ENCODE peak calls at places on chromosome 18, in eight cellular contexts. One of them, this sample, is unnamed.

GRCh38 chr18:45617284-45617683 is 2.0 kb downstream of the SLC14A2 start:
- DNase-seq in uterus: peak
- DNase-seq in right lobe of liver: no peak
- DNase-seq in A549: peak
- DNase-seq in IMR-90: peak
- DNase-seq in ovary: peak
- DNase-seq in HepG2: no peak
- DNase-seq in esophagus muscularis mucosa: no peak
- DNase-seq in this sample: peak

GRCh38 chr18:13051950-13052349 is 60.8 kb downstream of the CEP192 start:
- DNase-seq in HepG2: no peak
- DNase-seq in IMR-90: no peak
- DNase-seq in esophagus muscularis mucosa: no peak
- DNase-seq in uterus: no peak
- DNase-seq in ovary: no peak
- DNase-seq in right lobe of liver: no peak
- DNase-seq in A549: no peak
- DNase-seq in this sample: no peak

GRCh38 chr18:77124452-77124922 is 8.1 kb downstream of the MBP start:
- DNase-seq in uterus: no peak
- DNase-seq in HepG2: no peak
- DNase-seq in ovary: no peak
- DNase-seq in A549: no peak
- DNase-seq in esophagus muscularis mucosa: no peak
- DNase-seq in right lobe of liver: peak
- DNase-seq in IMR-90: no peak
- DNase-seq in this sample: no peak

GRCh38 chr18:72086421-72086820 is 457.7 kb downstream of the CBLN2 start:
- DNase-seq in HepG2: peak
- DNase-seq in uterus: no peak
- DNase-seq in IMR-90: no peak
- DNase-seq in ovary: no peak
- DNase-seq in esophagus muscularis mucosa: no peak
- DNase-seq in right lobe of liver: no peak
- DNase-seq in A549: peak
- DNase-seq in this sample: no peak

GRCh38 chr18:3998698-3999333 is 456.3 kb downstream of the DLGAP1 start:
- DNase-seq in right lobe of liver: no peak
- DNase-seq in HepG2: peak
- DNase-seq in IMR-90: peak
- DNase-seq in uterus: no peak
- DNase-seq in esophagus muscularis mucosa: no peak
- DNase-seq in A549: peak
- DNase-seq in ovary: no peak
- DNase-seq in this sample: no peak

GRCh38 chr18:22613058-22613690 is 195.5 kb upstream of the CTAGE1 start:
- DNase-seq in right lobe of liver: no peak
- DNase-seq in IMR-90: no peak
- DNase-seq in esophagus muscularis mucosa: no peak
- DNase-seq in HepG2: no peak
- DNase-seq in uterus: no peak
- DNase-seq in ovary: no peak
- DNase-seq in A549: peak
- DNase-seq in this sample: no peak

GRCh38 chr18:74226156-74226555 is 65.6 kb downstream of the CYB5A start:
- DNase-seq in ovary: no peak
- DNase-seq in esophagus muscularis mucosa: no peak
- DNase-seq in IMR-90: no peak
- DNase-seq in A549: no peak
- DNase-seq in right lobe of liver: peak
- DNase-seq in uterus: no peak
- DNase-seq in HepG2: no peak
- DNase-seq in this sample: peak

GRCh38 chr18:62950246-62950645 is 234.9 kb downstream of the PHLPP1 start:
- DNase-seq in ovary: no peak
- DNase-seq in IMR-90: no peak
- DNase-seq in A549: no peak
- DNase-seq in right lobe of liver: no peak
- DNase-seq in esophagus muscularis mucosa: no peak
- DNase-seq in uterus: no peak
- DNase-seq in HepG2: no peak
- DNase-seq in this sample: no peak

GRCh38 chr18:77657651-77658308 is 408.1 kb downstream of the GALR1 start:
- DNase-seq in esophagus muscularis mucosa: peak
- DNase-seq in HepG2: no peak
- DNase-seq in ovary: no peak
- DNase-seq in right lobe of liver: no peak
- DNase-seq in A549: no peak
- DNase-seq in uterus: no peak
- DNase-seq in IMR-90: no peak
- DNase-seq in this sample: no peak

GRCh38 chr18:70385474-70385873 is 96.6 kb downstream of the SOCS6 start:
- DNase-seq in HepG2: peak
- DNase-seq in esophagus muscularis mucosa: no peak
- DNase-seq in A549: no peak
- DNase-seq in IMR-90: peak
- DNase-seq in ovary: no peak
- DNase-seq in uterus: no peak
- DNase-seq in right lobe of liver: no peak
- DNase-seq in this sample: no peak

GRCh38 chr18:11078491-11078890 is 70.9 kb downstream of the PIEZO2 start:
- DNase-seq in HepG2: no peak
- DNase-seq in uterus: no peak
- DNase-seq in ovary: no peak
- DNase-seq in A549: no peak
- DNase-seq in IMR-90: no peak
- DNase-seq in esophagus muscularis mucosa: no peak
- DNase-seq in right lobe of liver: no peak
- DNase-seq in this sample: no peak

GRCh38 chr18:48264508-48264907 is 144.7 kb downstream of the ZBTB7C start:
- DNase-seq in A549: no peak
- DNase-seq in esophagus muscularis mucosa: no peak
- DNase-seq in ovary: no peak
- DNase-seq in uterus: peak
- DNase-seq in right lobe of liver: no peak
- DNase-seq in HepG2: no peak
- DNase-seq in IMR-90: no peak
- DNase-seq in this sample: no peak

GRCh38 chr18:54647176-54647575 is 56.1 kb downstream of the DYNAP start:
- DNase-seq in ovary: no peak
- DNase-seq in uterus: no peak
- DNase-seq in IMR-90: peak
- DNase-seq in HepG2: peak
- DNase-seq in esophagus muscularis mucosa: no peak
- DNase-seq in right lobe of liver: no peak
- DNase-seq in A549: peak
- DNase-seq in this sample: no peak

DNA sequence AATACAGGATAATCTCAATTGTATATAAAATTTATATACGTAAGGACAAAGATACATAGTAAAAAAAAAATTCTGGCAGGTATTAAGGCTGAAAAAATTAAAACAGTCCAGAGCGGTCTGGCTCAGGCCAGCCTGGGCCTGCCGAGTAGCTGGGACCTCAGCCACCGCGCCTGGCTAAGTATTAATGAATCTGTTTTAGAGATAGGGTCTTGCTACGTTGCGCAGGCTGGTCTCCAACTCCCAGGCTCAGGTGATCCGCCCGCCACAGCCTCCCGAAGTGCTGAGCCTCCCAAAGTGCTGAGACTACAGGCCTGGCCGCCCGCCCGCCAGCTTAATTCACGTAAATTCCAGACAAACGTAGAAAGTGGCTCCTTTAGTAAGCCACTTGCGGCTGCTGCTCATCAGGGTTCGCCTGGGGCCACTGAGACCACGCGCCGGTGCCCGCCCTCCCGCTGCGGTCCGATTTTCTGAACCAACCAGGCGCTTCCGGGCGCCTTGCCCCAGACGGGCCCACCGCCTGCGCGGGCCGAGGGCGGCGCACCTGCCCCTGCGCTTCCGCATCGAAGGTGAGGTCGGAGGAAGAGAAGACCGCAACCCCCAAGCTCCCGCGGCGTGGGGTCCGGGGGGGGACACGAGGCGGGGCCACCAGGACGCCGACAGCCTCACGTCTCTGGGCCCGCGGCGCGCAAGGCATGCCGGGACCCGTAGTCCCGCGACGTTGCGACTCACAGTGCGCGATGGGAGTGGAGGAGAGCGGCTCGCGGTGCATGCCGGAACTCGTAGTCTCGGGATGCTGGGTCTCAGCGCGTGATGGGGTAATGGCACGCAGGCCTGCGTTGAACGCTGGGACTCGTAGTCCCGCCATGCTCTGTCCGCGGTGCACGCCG is 695 bp upstream of the CTDP1 start:
- DNase-seq in ovary: peak
- DNase-seq in uterus: peak
- DNase-seq in IMR-90: peak
- DNase-seq in HepG2: peak
- DNase-seq in A549: peak
- DNase-seq in right lobe of liver: peak
- DNase-seq in esophagus muscularis mucosa: peak
- DNase-seq in this sample: peak
- TF ChIP-seq POLR2A in ovary: peak
- TF ChIP-seq POLR2A in uterus: peak
- TF ChIP-seq POLR2A in IMR-90: peak
- TF ChIP-seq POLR2A in HepG2: no peak
- TF ChIP-seq POLR2A in A549: peak
- TF ChIP-seq POLR2A in right lobe of liver: peak
- TF ChIP-seq POLR2A in esophagus muscularis mucosa: peak
- TF ChIP-seq POLR2A in this sample: peak

GRCh38 chr18:58047556-58047882 is 3.5 kb downstream of the NEDD4L start:
- DNase-seq in esophagus muscularis mucosa: no peak
- DNase-seq in A549: no peak
- DNase-seq in uterus: no peak
- DNase-seq in ovary: no peak
- DNase-seq in right lobe of liver: no peak
- DNase-seq in HepG2: no peak
- DNase-seq in IMR-90: no peak
- DNase-seq in this sample: no peak

GRCh38 chr18:58048243-58048642 is 4.2 kb downstream of the NEDD4L start:
- DNase-seq in ovary: no peak
- DNase-seq in IMR-90: peak
- DNase-seq in A549: no peak
- DNase-seq in HepG2: no peak
- DNase-seq in uterus: no peak
- DNase-seq in right lobe of liver: no peak
- DNase-seq in esophagus muscularis mucosa: no peak
- DNase-seq in this sample: no peak

GRCh38 chr18:58045265-58046086 is 1.4 kb downstream of the NEDD4L start:
- DNase-seq in A549: peak
- DNase-seq in IMR-90: peak
- DNase-seq in right lobe of liver: peak
- DNase-seq in ovary: peak
- DNase-seq in esophagus muscularis mucosa: no peak
- DNase-seq in uterus: peak
- DNase-seq in HepG2: peak
- DNase-seq in this sample: peak

GRCh38 chr18:58046087-58046793 is 2.2 kb downstream of the NEDD4L start:
- DNase-seq in uterus: no peak
- DNase-seq in ovary: no peak
- DNase-seq in esophagus muscularis mucosa: no peak
- DNase-seq in right lobe of liver: no peak
- DNase-seq in IMR-90: no peak
- DNase-seq in A549: no peak
- DNase-seq in HepG2: peak
- DNase-seq in this sample: no peak

DNA sequence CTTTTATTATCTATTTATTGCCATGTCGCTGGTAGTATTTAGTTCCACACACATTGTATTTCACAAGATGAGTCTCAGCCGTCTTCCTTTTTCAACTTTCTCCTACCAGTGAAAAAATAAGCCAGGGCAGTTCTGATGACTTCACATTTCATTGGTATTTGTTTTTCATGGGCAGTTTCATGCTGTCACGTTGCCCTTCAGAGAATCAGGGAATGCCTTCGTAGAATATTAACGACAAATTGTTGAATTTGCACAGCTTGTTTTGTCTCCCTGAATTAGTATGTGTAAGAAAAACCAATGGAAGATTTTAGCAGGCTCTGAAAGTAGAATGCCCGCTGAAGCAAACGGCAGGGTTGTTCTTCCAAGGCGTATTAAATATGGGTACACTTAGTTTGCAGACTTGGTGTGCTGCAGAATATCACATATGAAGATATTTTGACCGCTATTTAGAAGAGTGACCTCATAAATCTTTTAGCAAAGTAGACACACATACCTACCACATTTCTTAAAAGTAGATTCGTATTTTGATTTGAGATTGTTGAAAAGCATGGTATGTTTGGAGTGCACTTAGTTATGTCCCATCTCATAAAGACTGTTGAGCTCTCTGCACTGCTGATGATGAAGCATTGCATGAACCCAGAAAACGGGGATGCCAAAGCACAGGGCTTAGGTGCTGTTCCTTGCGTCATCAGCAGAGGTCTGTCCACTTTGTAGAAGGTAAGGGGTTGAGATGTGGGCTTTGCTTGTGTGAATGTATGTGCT is 2.9 kb downstream of the NEDD4L start:
- DNase-seq in HepG2: peak
- DNase-seq in right lobe of liver: no peak
- DNase-seq in A549: no peak
- DNase-seq in esophagus muscularis mucosa: no peak
- DNase-seq in uterus: no peak
- DNase-seq in IMR-90: no peak
- DNase-seq in ovary: no peak
- DNase-seq in this sample: no peak
- H3K4me3 ChIP-seq in HepG2: peak
- H3K4me3 ChIP-seq in right lobe of liver: no peak
- H3K4me3 ChIP-seq in A549: peak
- H3K4me3 ChIP-seq in esophagus muscularis mucosa: peak
- H3K4me3 ChIP-seq in uterus: no peak
- H3K4me3 ChIP-seq in IMR-90: no peak
- H3K4me3 ChIP-seq in ovary: no peak
- H3K4me3 ChIP-seq in this sample: no peak

GRCh38 chr18:32019251-32019943 is 772 bp downstream of the RNF125 start:
- DNase-seq in IMR-90: no peak
- DNase-seq in right lobe of liver: peak
- DNase-seq in ovary: peak
- DNase-seq in HepG2: peak
- DNase-seq in A549: peak
- DNase-seq in esophagus muscularis mucosa: no peak
- DNase-seq in uterus: peak
- DNase-seq in this sample: peak
- TF ChIP-seq CTCF in IMR-90: no peak
- TF ChIP-seq CTCF in right lobe of liver: no peak
- TF ChIP-seq CTCF in ovary: no peak
- TF ChIP-seq CTCF in HepG2: peak
- TF ChIP-seq CTCF in A549: no peak
- TF ChIP-seq CTCF in esophagus muscularis mucosa: no peak
- TF ChIP-seq CTCF in uterus: no peak
- TF ChIP-seq CTCF in this sample: no peak

DNA sequence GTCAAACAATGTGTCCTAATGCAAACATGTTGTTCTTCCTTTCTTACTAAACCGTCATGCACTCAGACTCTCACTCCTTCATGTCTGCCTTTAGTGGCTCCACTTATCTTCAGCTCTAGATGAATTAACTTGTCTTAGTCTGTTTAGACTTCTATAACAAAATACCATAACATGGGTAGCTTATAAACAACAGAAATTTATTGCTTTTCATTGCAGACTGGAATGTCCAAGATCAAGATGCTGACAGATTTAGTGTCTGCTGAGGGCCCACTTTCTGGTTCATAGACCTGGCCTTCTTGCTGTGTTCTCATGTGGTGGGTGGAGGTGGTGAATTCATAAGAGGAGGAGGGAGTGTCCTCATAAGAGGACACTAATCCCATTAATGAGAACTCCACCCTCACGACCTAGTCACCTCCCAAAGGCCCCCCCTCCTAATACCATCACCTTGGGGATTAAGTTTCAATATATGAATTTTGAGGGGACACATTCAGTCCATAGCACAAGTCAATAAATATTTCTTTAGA is 32.3 kb downstream of the RALBP1 start:
- DNase-seq in uterus: no peak
- DNase-seq in A549: no peak
- DNase-seq in ovary: no peak
- DNase-seq in HepG2: no peak
- DNase-seq in right lobe of liver: no peak
- DNase-seq in IMR-90: no peak
- DNase-seq in esophagus muscularis mucosa: no peak
- DNase-seq in this sample: no peak
- TF ChIP-seq POLR2A in uterus: no peak
- TF ChIP-seq POLR2A in A549: no peak
- TF ChIP-seq POLR2A in ovary: no peak
- TF ChIP-seq POLR2A in HepG2: no peak
- TF ChIP-seq POLR2A in right lobe of liver: no peak
- TF ChIP-seq POLR2A in IMR-90: no peak
- TF ChIP-seq POLR2A in esophagus muscularis mucosa: no peak
- TF ChIP-seq POLR2A in this sample: no peak

This sample was measured in lower leg skin.